ENCODE peak calls at places on chromosomes 12 and 14, in six cellular contexts. U is breast epithelium, S is Calu3, I is thyroid gland, Y is Peyer's patch, R is choroid plexus epithelial cell. C is an unnamed sample.

GRCh38 chr12:46661161-46661845 is 164.5 kb downstream of the SLC38A4 start:
- DNase-seq in R (peak; percentile 97), U (no peak), I (peak; percentile 5), S (peak; percentile 17), Y (no peak), C (peak; percentile 41)

GRCh38 chr14:85572845-85573244 is 42.9 kb downstream of the FLRT2 start:
- DNase-seq in I (no peak), U (no peak), S (no peak), Y (no peak), R (peak; percentile 77), C (no peak)

GRCh38 chr12:12008232-12008850 is 62.4 kb upstream of the BCL2L14 start:
- DNase-seq in U (no peak), I (no peak), S (no peak), Y (no peak), R (no peak), C (no peak)

GRCh38 chr14:103408491-103409155 is 23.4 kb downstream of the MARK3 start:
- DNase-seq in R (peak; percentile 71), Y (no peak), U (no peak), S (no peak), I (peak; percentile 20), C (no peak)

GRCh38 chr14:61287196-61287595 is 6.1 kb upstream of the TMEM30B start:
- DNase-seq in S (no peak), R (no peak), Y (no peak), U (no peak), I (no peak), C (no peak)

GRCh38 chr14:104556256-104557021 is 23.1 kb upstream of the C14orf180 start:
- DNase-seq in S (no peak), R (no peak), Y (no peak), U (no peak), I (peak; percentile 0), C (no peak)

GRCh38 chr14:96272777-96273471 is 16.9 kb downstream of the BDKRB1 start:
- DNase-seq in Y (no peak), R (no peak), I (no peak), S (no peak), U (no peak), C (no peak)

GRCh38 chr14:105891221-105891602 is 364.8 kb downstream of the TMEM121 start:
- DNase-seq in S (no peak), R (no peak), Y (peak; percentile 36), U (no peak), I (no peak), C (peak; percentile 0)

GRCh38 chr12:93664573-93665138 is 12.5 kb upstream of the CRADD start:
- DNase-seq in Y (no peak), S (no peak), U (no peak), R (peak; percentile 36), I (no peak), C (no peak)

GRCh38 chr14:72726444-72726843 is 167.5 kb downstream of the DPF3 start:
- DNase-seq in Y (no peak), U (no peak), I (no peak), S (no peak), R (peak; percentile 82), C (no peak)

GRCh38 chr12:98997-99396 is 32.4 kb downstream of the IQSEC3 start:
- DNase-seq in Y (no peak), U (no peak), S (peak; percentile 14), R (no peak), I (no peak), C (no peak)

GRCh38 chr14:93889739-93890138 is 37.4 kb upstream of the FAM181A start:
- DNase-seq in S (no peak), Y (no peak), R (no peak), U (no peak), I (no peak), C (no peak)

GRCh38 chr14:68076451-68076850 is 256.9 kb downstream of the RAD51B start:
- DNase-seq in S (no peak), R (peak; percentile 52), Y (no peak), I (no peak), U (no peak), C (no peak)

GRCh38 chr14:95307402-95308041 is 12.2 kb downstream of the CLMN start:
- DNase-seq in S (no peak), Y (no peak), U (peak; percentile 52), R (peak; percentile 25), I (peak; percentile 94), C (no peak)

GRCh38 chr12:97482153-97482693 is 19.6 kb downstream of the RMST start:
- DNase-seq in S (no peak), I (no peak), U (no peak), Y (no peak), R (no peak), C (no peak)

GRCh38 chr12:131608740-131609665 is 101.9 kb upstream of the SFSWAP start:
- DNase-seq in U (peak; percentile 36), S (peak; percentile 82), R (peak; percentile 64), I (peak; percentile 53), Y (peak; percentile 77), C (peak; percentile 75)

GRCh38 chr12:127559349-127560040 is 707.5 kb upstream of the TMEM132C start:
- DNase-seq in S (no peak), Y (peak; percentile 59), I (peak; percentile 10), U (no peak), R (peak; percentile 96), C (no peak)

GRCh38 chr12:84463756-84464495 is 448.7 kb downstream of the SLC6A15 start:
- DNase-seq in U (no peak), R (no peak), S (no peak), I (no peak), Y (no peak), C (no peak)

GRCh38 chr14:34003691-34004090 is 52.8 kb upstream of the EGLN3 start:
- DNase-seq in I (no peak), Y (no peak), S (no peak), U (no peak), R (no peak), C (no peak)

GRCh38 chr14:31265701-31266398 is 58.3 kb upstream of the HECTD1 start:
- DNase-seq in I (no peak), R (no peak), Y (peak; percentile 52), S (peak; percentile 19), U (no peak), C (no peak)

GRCh38 chr12:94126067-94126466 is 22.3 kb upstream of the PLXNC1 start:
- DNase-seq in U (no peak), R (no peak), I (no peak), Y (no peak), S (no peak), C (no peak)

GRCh38 chr12:121087467-121088207 is 45.0 kb upstream of the P2RX7 start:
- DNase-seq in Y (no peak), I (no peak), R (no peak), S (no peak), U (no peak), C (peak; percentile 53)

GRCh38 chr12:30818562-30818961 is 63.8 kb upstream of the CAPRIN2 start:
- DNase-seq in I (no peak), Y (no peak), S (no peak), U (no peak), R (no peak), C (no peak)

GRCh38 chr12:54595471-54595870 is 7.0 kb upstream of the PPP1R1A start:
- DNase-seq in I (no peak), Y (no peak), S (no peak), U (no peak), R (no peak), C (no peak)
- TF ChIP-seq CTCF in I (no peak), Y (no peak), S (no peak), U (no peak), R (no peak), C (no peak)

GRCh38 chr12:108063192-108063591 is 65.9 kb upstream of the WSCD2 start:
- DNase-seq in S (no peak), I (no peak), U (no peak), R (peak; percentile 46), Y (no peak), C (peak; percentile 23)
- TF ChIP-seq CTCF in S (peak; percentile 14), I (peak; percentile 39), U (no peak), R (peak; percentile 40), Y (no peak), C (peak; percentile 19)

GRCh38 chr14:25431211-25432076 is 381.5 kb upstream of the STXBP6 start:
- DNase-seq in I (no peak), Y (no peak), S (no peak), U (no peak), R (peak; percentile 5), C (no peak)
- TF ChIP-seq CTCF in I (no peak), Y (no peak), S (no peak), U (no peak), R (no peak), C (no peak)

GRCh38 chr12:3313655-3314305 is 177.2 kb upstream of the PRMT8 start:
- DNase-seq in Y (no peak), U (no peak), I (no peak), R (peak; percentile 44), S (peak; percentile 54), C (peak; percentile 57)
- TF ChIP-seq CTCF in Y (no peak), U (no peak), I (peak; percentile 18), R (peak; percentile 61), S (peak; percentile 28), C (peak; percentile 33)

DNA sequence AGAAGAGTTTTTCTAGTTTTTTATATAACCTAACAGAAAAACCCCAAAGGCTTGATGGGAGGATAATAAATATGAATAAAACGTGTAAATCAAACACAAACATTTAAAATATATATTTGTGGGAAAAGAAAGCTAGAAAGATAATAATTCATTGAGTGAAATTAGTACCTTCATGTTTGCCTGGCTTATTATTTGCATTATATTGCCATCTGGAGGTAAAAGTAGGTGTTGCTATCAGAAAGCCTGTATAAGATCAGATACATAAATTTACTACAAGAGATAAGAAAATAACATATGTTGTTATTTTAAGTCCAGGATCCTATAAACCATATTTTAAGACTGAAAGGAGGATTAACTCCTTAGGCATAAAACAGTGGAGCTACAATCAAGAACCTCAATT is 77.7 kb downstream of the NTS start:
- DNase-seq in I (no peak), R (peak; percentile 52), Y (no peak), U (no peak), S (no peak), C (peak; percentile 2)
- TF ChIP-seq CTCF in I (peak; percentile 42), R (peak; percentile 60), Y (no peak), U (no peak), S (peak; percentile 61), C (peak; percentile 12)